ENCODE peak calls at places on chromosomes 12 and 14, in six cellular contexts. Q is HFFc6, S is cardiac muscle cell, E is foreskin fibroblast, L is thoracic aorta, G is AG10803. W is an unnamed sample.

GRCh38 chr12:53325539-53326061 is 4.2 kb upstream of the AAAS start:
- DNase-seq in G (no peak), Q (no peak), E (no peak), L (no peak), S (peak), W (peak)

GRCh38 chr14:23750357-23750756 is 114.2 kb downstream of the DHRS2 start:
- DNase-seq in E (no peak), S (no peak), L (no peak), Q (no peak), G (no peak), W (no peak)

GRCh38 chr12:63151061-63151897 is at the start of gene AVPR1A:
- DNase-seq in G (no peak), Q (no peak), E (no peak), L (no peak), S (peak), W (peak)

GRCh38 chr14:72686832-72687231 is 207.1 kb downstream of the DPF3 start:
- DNase-seq in G (no peak), L (no peak), S (no peak), E (no peak), Q (no peak), W (no peak)

GRCh38 chr12:28189774-28190320 is 409 bp upstream of the CCDC91 start:
- DNase-seq in Q (no peak), L (no peak), S (no peak), E (peak), G (no peak), W (no peak)

GRCh38 chr14:87566986-87567385 is 426.0 kb downstream of the GALC start:
- DNase-seq in L (no peak), Q (no peak), S (no peak), G (peak), E (no peak), W (no peak)

GRCh38 chr14:92600318-92601053 is 86.9 kb downstream of the RIN3 start:
- DNase-seq in S (no peak), G (peak), Q (peak), L (no peak), E (peak), W (no peak)

GRCh38 chr14:91170504-91171121 is 56.7 kb downstream of the DGLUCY start:
- DNase-seq in Q (no peak), L (no peak), G (peak), S (no peak), E (no peak), W (no peak)

GRCh38 chr14:87264386-87264785 is 728.6 kb downstream of the GALC start:
- DNase-seq in G (no peak), S (no peak), L (no peak), Q (no peak), E (no peak), W (no peak)

GRCh38 chr12:27293463-27293862 is 39.2 kb upstream of the BMAL2 start:
- DNase-seq in G (peak), L (no peak), E (no peak), Q (no peak), S (no peak), W (no peak)

GRCh38 chr12:22046090-22046967 is at the start of gene CMAS:
- DNase-seq in E (peak), S (peak), L (peak), Q (peak), G (peak), W (peak)

GRCh38 chr12:23550753-23551152 is 398.7 kb downstream of the SOX5 start:
- DNase-seq in S (no peak), Q (no peak), L (no peak), G (no peak), E (no peak), W (no peak)

GRCh38 chr12:58248599-58248998 is 307.2 kb downstream of the ATP23 start:
- DNase-seq in E (no peak), L (no peak), S (no peak), G (no peak), Q (no peak), W (no peak)

GRCh38 chr14:71730471-71730870 is 201.8 kb upstream of the RGS6 start:
- DNase-seq in Q (peak), S (no peak), G (peak), L (no peak), E (no peak), W (no peak)

GRCh38 chr12:124626841-124627502 is 59.6 kb upstream of the NCOR2 start:
- DNase-seq in G (peak), S (no peak), Q (no peak), L (no peak), E (no peak), W (peak)

GRCh38 chr12:93468008-93468371 is 676 bp downstream of the MRPL42 start:
- DNase-seq in G (no peak), Q (no peak), L (no peak), S (no peak), E (no peak), W (no peak)

GRCh38 chr12:9364224-9365176 is 156.3 kb upstream of the PZP start:
- DNase-seq in L (no peak), Q (peak), E (peak), S (no peak), G (peak), W (no peak)

GRCh38 chr14:50091240-50091914 is 25.0 kb downstream of the VCPKMT start:
- DNase-seq in G (no peak), L (no peak), Q (no peak), S (no peak), E (no peak), W (no peak)

GRCh38 chr12:68972570-68972969 is 39.6 kb upstream of the CPM start:
- DNase-seq in E (no peak), L (no peak), Q (no peak), S (no peak), G (no peak), W (no peak)

GRCh38 chr12:109871678-109872314 is 8.5 kb downstream of the GLTP start:
- DNase-seq in S (no peak), Q (no peak), G (peak), L (no peak), E (no peak), W (no peak)

GRCh38 chr14:63981569-63981968 is 128.8 kb downstream of the SYNE2 start:
- DNase-seq in G (no peak), L (no peak), S (no peak), E (no peak), Q (no peak), W (no peak)

GRCh38 chr12:91819132-91819447 is 326.6 kb downstream of the BTG1 start:
- DNase-seq in E (peak), G (peak), L (no peak), S (no peak), Q (no peak), W (peak)

GRCh38 chr12:12583510-12583909 is 20.8 kb upstream of the DUSP16 start:
- DNase-seq in S (no peak), Q (no peak), G (no peak), E (no peak), L (no peak), W (no peak)

GRCh38 chr14:102493585-102493984 is 16.0 kb downstream of the ANKRD9 start:
- DNase-seq in Q (no peak), G (no peak), E (no peak), L (no peak), S (no peak), W (no peak)

GRCh38 chr12:93287152-93287551 is 90.6 kb upstream of the NUDT4 start:
- DNase-seq in S (no peak), G (no peak), L (no peak), Q (no peak), E (no peak), W (no peak)

GRCh38 chr12:111222027-111222414 is 146.9 kb downstream of the PHETA1 start:
- DNase-seq in Q (no peak), S (no peak), E (no peak), L (no peak), G (no peak), W (no peak)

GRCh38 chr14:45664668-45665356 is 411.8 kb upstream of the MIS18BP1 start:
- DNase-seq in Q (no peak), E (no peak), G (no peak), S (no peak), L (no peak), W (no peak)

GRCh38 chr12:80857311-80857710 is 80.4 kb downstream of the LIN7A start:
- DNase-seq in S (no peak), G (peak), E (no peak), L (no peak), Q (peak), W (no peak)

GRCh38 chr12:82425241-82425640 is 66.9 kb downstream of the METTL25 start:
- DNase-seq in G (peak), L (no peak), E (peak), Q (peak), S (no peak), W (no peak)

GRCh38 chr14:101405171-101405883 is 156.0 kb upstream of the DIO3 start:
- DNase-seq in Q (no peak), G (peak), S (no peak), L (no peak), E (peak), W (peak)

GRCh38 chr14:24816011-24816928 is 182.3 kb upstream of the GZMB start:
- DNase-seq in S (no peak), E (peak), L (no peak), G (peak), Q (no peak), W (no peak)

GRCh38 chr14:100076630-100077029 is 11.4 kb downstream of the EVL start:
- DNase-seq in S (no peak), E (peak), Q (peak), L (no peak), G (peak), W (peak)

GRCh38 chr12:4956054-4956453 is 46.3 kb downstream of the KCNA1 start:
- DNase-seq in E (no peak), G (peak), Q (no peak), S (no peak), L (no peak), W (no peak)
- TF ChIP-seq CTCF in E (no peak), G (no peak), Q (no peak), S (no peak), L (no peak), W (no peak)

DNA sequence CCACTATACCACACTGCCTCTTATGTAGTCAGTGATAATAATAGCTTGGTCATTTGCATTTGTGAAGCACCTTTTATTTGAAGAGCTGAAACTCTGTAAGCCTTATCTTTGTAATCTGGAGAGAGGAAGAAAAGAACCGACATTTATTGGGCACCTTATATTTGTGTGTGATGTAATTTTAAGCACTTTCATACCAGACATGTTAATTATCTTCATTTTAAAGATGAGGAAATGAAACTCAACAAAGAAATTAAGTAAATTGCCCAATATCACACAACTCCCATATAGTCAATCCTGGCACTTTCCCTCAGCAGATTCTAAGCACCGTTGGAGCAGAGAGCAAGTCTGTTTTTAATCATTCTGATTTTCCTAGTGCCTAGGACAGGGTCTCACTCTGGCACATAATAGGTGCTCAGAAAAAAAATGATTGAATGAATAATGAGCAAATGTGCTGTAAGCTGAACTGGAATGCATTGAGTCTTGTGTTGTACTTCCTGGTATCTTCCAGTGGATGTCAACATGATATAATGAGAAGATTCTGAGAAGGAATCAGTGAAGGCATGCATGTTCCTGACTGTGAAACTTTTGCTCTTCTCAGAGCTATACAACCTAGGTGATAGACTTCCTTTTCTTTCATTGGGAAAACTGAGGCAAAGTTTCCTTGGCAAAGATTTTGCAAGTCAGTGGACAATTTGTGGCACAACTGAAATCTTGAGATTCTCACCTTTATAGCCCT is 418.9 kb downstream of the ZFP36L1 start:
- DNase-seq in G (no peak), L (no peak), E (no peak), Q (no peak), S (no peak), W (no peak)
- TF ChIP-seq CTCF in G (no peak), L (no peak), E (no peak), Q (no peak), S (no peak), W (no peak)

GRCh38 chr12:113955109-113955970 is 10.8 kb downstream of the RBM19 start:
- DNase-seq in Q (no peak), S (peak), G (no peak), E (no peak), L (no peak), W (no peak)
- TF ChIP-seq CTCF in Q (peak), S (peak), G (peak), E (peak), L (no peak), W (no peak)

DNA sequence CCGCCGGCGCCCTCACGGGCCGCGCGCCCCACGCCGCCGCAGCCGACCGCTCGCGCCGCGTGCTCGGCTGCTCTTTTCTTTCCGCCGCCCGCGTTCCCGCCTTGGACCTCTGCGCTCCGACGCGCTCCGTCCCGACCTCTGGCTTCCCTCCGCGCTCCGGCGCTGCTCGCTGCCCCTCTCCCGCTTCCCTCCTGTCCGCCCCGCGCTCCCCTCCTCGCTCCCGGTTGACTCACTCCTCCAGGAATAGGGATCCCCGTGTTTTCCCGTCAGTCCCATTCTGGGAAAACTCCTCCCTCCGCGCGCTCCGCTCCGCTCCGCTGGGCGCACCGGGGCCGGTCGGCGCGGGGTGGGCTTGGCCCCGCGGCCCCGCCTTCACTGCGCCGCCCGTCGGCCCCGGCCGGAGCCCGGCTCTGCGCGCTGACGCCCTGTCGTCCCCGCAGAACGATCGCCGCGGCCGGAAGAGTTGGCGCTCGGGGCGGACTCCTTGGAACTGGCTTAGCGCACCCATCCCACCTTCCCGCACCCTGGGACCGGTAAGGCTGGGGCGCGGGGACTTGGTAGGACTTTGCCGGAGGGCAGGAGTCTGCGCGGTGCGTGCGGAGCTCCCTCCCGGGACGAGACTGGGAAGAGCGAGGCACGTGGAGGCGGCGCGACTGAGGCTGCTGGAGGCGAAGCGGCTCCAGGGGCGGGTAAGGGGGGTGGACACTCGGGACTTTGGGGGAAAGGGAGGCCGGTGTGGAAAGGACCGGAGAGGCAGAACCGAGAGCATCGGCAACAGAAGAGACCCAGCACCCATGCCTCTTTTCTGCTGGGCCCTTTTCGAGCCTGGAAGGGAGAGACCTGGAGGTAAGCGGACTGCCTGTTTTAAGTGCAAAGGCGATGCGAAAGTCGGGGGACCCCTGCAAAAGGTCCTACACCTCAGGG is 573 bp downstream of the TEAD4 start:
- DNase-seq in L (no peak), G (peak), Q (peak), S (peak), E (peak), W (no peak)
- TF ChIP-seq CTCF in L (no peak), G (no peak), Q (no peak), S (no peak), E (no peak), W (no peak)

GRCh38 chr12:105637470-105637869 is 307.0 kb downstream of the C12orf75 start:
- DNase-seq in S (no peak), E (no peak), Q (no peak), L (no peak), G (no peak), W (no peak)
- TF ChIP-seq CTCF in S (no peak), E (no peak), Q (no peak), L (no peak), G (no peak), W (no peak)

GRCh38 chr12:48084066-48084465 is 21.8 kb downstream of the SENP1 start:
- DNase-seq in G (peak), S (no peak), E (no peak), L (no peak), Q (no peak), W (no peak)
- TF ChIP-seq CTCF in G (peak), S (peak), E (no peak), L (peak), Q (peak), W (no peak)